ENCODE peak calls at places on chromosome 13, in ten cellular contexts. P is tibial nerve; F is endodermal cell; A is colonic mucosa; U is brain microvascular endothelial cell; Z is OCI-LY7; S is body of pancreas; X is heart left ventricle; M is mammary epithelial cell; I is CD8-positive, alpha-beta memory T cell. J is an unnamed sample.

GRCh38 chr13:98706446-98707110 is 45.9 kb downstream of the SLC15A1 start:
- DNase-seq in S (no peak), Z (no peak), M (peak; percentile 47), F (no peak), P (no peak), X (no peak), U (peak; percentile 61), A (no peak), I (no peak), J (no peak)

GRCh38 chr13:46565808-46566750 is 13.1 kb downstream of the LRCH1 start:
- DNase-seq in Z (no peak), U (no peak), I (no peak), S (no peak), P (no peak), A (no peak), F (no peak), M (no peak), X (no peak), J (no peak)

GRCh38 chr13:48493851-48494250 is 39.0 kb downstream of the RCBTB2 start:
- DNase-seq in F (no peak), I (no peak), S (no peak), X (no peak), A (no peak), M (peak; percentile 81), Z (no peak), P (no peak), U (no peak), J (no peak)

GRCh38 chr13:79604752-79605151 is 123.8 kb downstream of the NDFIP2 start:
- DNase-seq in X (no peak), U (no peak), S (no peak), M (peak; percentile 75), P (no peak), A (no peak), I (no peak), Z (no peak), F (no peak), J (no peak)

GRCh38 chr13:94550030-94550738 is 45.8 kb downstream of the TGDS start:
- DNase-seq in M (no peak), I (no peak), Z (no peak), X (no peak), F (no peak), P (no peak), S (no peak), U (peak; percentile 46), A (no peak), J (no peak)

GRCh38 chr13:53137777-53138176 is 109.2 kb downstream of the OLFM4 start:
- DNase-seq in M (no peak), U (peak; percentile 31), Z (no peak), A (peak; percentile 27), I (no peak), P (peak; percentile 28), F (no peak), X (no peak), S (no peak), J (no peak)

GRCh38 chr13:114027046-114027760 is 53.3 kb upstream of the C13orf46 start:
- DNase-seq in Z (peak; percentile 27), M (no peak), X (peak; percentile 70), S (no peak), A (no peak), F (no peak), U (no peak), P (no peak), I (no peak), J (no peak)

GRCh38 chr13:95020298-95020987 is 280.8 kb downstream of the ABCC4 start:
- DNase-seq in A (no peak), P (no peak), X (no peak), F (no peak), M (peak; percentile 66), Z (no peak), U (peak; percentile 39), I (no peak), S (no peak), J (no peak)

GRCh38 chr13:26184791-26185250 is 37.3 kb downstream of the RNF6 start:
- DNase-seq in P (peak; percentile 17), S (peak; percentile 81), X (peak; percentile 58), F (peak; percentile 82), U (peak; percentile 56), Z (peak; percentile 76), I (peak; percentile 79), A (peak; percentile 77), M (peak; percentile 50), J (peak; percentile 69)

GRCh38 chr13:75566658-75567057 is 17.1 kb downstream of the UCHL3 start:
- DNase-seq in Z (peak; percentile 9), M (peak; percentile 35), I (no peak), S (no peak), U (no peak), A (no peak), F (no peak), P (no peak), X (no peak), J (no peak)

GRCh38 chr13:98405107-98405571 is 171.8 kb downstream of the STK24 start:
- DNase-seq in Z (no peak), M (no peak), F (peak; percentile 70), X (no peak), A (no peak), S (peak; percentile 51), U (no peak), I (no peak), P (no peak), J (no peak)

DNA sequence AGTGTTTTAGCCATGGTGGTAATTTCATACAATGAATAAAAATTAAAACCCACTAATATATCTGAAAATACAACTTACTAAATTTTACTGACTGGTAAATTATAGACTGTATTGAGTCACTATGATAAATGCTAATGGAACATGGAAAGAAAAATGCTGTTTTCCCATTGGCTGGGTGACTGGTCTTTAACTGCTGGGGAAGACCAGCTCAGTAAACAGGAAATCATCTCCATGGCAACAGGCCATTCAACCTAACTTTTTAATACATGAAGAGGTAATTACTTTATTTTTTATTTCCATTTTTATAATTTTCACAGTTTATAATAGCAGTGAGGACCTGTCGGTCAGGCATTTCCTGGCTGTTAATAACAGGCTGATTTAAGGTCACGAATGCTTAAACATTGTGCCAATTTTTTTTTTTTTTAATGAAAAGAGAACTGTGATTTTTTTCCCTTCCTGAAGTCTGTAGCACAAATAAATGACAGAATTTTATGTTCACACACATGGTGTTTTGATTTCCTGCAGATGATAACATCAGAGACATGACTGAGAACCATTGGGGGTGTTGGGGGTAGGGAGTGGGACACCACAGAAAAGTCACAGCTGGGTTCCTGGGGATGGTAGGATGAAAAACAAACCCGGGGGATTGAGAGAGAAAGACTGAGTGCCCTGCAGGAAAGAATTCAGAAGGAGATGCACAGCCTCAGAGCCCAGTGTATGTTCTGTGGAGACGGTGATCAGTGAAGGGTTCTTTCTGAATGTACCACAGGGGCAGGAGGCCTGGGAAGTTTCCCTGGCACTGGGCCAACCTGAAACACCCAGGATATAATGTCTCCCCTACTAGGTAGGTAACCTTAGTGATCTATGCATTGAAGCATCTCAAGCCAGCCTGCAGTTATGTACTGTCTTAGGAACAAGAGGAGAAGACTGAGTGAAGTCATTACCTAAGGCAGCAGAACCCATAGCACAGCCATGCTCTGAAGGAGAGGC is 297.1 kb downstream of the COG6 start:
- DNase-seq in Z (peak; percentile 52), S (peak; percentile 7), P (no peak), X (peak; percentile 25), A (no peak), F (no peak), U (peak; percentile 64), M (no peak), I (no peak), J (no peak)
- H3K27ac ChIP-seq in Z (no peak overlapping the region), S (no peak overlapping the region), P (no peak overlapping the region), X (no peak overlapping the region), A (no peak overlapping the region), F (no peak overlapping the region), U (peak overlapping the region; percentile 5), M (no peak overlapping the region), I (no peak overlapping the region), J (no peak overlapping the region)

GRCh38 chr13:44305845-44306244 is 67.8 kb upstream of the SERP2 start:
- DNase-seq in F (peak; percentile 54), I (no peak), U (no peak), Z (no peak), P (no peak), S (no peak), M (peak; percentile 43), X (no peak), A (no peak), J (peak; percentile 16)
- H3K27ac ChIP-seq in F (peak overlapping the region; percentile 87), I (no peak overlapping the region), U (peak overlapping the region; percentile 98), Z (no peak overlapping the region), P (peak overlapping the region; percentile 89), S (peak overlapping the region; percentile 21), M (peak overlapping the region; percentile 91), X (peak overlapping the region; percentile 88), A (peak overlapping the region; percentile 37), J (peak overlapping the region; percentile 72)

DNA sequence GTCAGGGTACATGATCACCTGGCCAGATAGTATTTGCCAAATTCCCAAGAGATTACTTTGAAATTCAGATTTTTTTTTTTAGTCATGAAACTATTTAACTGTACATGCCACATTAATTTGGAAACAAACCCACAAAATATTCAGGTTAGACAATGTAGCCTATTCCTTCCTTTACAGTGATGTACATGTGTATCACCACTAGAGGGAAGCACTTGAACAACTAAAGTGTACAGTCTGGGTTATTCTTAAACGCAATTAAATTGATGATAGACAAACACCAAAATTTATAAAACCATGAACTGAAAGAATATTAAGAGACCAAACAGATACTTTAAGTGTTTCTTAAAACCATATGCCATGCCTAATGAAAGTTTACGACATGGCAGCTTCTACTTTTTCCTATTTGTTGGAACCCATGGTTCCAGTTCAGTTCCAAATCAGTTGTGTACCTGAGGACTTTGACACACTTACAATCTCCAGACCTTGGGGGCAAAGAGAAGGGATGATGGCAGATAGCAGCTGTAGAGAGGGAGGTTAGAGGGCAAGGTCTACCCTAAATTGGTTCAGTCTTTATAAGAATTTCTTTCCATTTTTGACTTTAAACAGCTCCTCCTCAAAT is 52.8 kb downstream of the TNFSF13B start:
- DNase-seq in P (no peak), F (no peak), Z (peak; percentile 51), S (no peak), I (no peak), U (peak; percentile 22), M (peak; percentile 26), X (no peak), A (no peak), J (no peak)
- H3K27ac ChIP-seq in P (no peak overlapping the region), F (no peak overlapping the region), Z (no peak overlapping the region), S (no peak overlapping the region), I (no peak overlapping the region), U (no peak overlapping the region), M (no peak overlapping the region), X (no peak overlapping the region), A (no peak overlapping the region), J (no peak overlapping the region)

DNA sequence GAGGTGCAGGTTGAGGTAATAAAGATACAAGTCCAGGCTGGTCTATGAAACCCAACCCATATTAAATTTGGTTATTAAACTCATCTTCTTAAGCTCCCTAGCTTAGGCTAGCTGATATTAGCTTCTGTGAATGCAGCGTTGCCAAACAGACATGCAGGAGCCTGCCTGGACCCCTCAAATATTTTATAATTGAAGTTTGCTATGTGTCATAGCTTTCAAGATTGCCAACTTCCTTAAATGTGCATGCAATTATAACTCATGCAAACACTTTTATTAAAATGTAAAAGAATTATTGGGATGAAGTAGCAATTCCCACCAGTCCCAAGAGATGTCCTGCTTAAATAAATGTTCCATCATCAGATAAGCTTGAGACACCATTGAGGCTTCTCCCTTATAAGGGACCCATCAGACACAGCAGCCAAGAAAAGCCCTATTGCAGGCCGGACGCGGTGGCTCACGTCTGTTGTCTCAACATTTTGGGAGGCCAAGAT is 51.3 kb downstream of the MBNL2 start:
- DNase-seq in M (peak; percentile 91), P (no peak), X (no peak), I (no peak), U (no peak), F (no peak), A (no peak), Z (no peak), S (no peak), J (no peak)
- H3K27ac ChIP-seq in M (peak overlapping the region; percentile 97), P (peak overlapping the region; percentile 52), X (peak overlapping the region; percentile 8), I (no peak overlapping the region), U (no peak overlapping the region), F (no peak overlapping the region), A (no peak overlapping the region), Z (no peak overlapping the region), S (no peak overlapping the region), J (no peak overlapping the region)

J was measured in DND-41.